ENCODE peak calls at places on chromosomes 5 and 9, in eight cellular contexts. U is pancreas, Q is NCI-H748 treated with DMSO at 0.1 percent for 48 hours, E is fibroblast of mammary gland, T is sigmoid colon, H is cortex of kidney, V is B cell, F is iPS DF 19.7. K is an unnamed sample.

GRCh38 chr9:9747787-9748186 is 865.0 kb downstream of the PTPRD start:
- DNase-seq in U (no peak), Q (no peak), E (peak), T (no peak), H (no peak), V (no peak), F (no peak), K (no peak)

GRCh38 chr9:133934512-133935221 is 57.5 kb downstream of the VAV2 start:
- DNase-seq in U (no peak), Q (no peak), E (peak), T (no peak), H (no peak), V (no peak), F (no peak), K (no peak)

GRCh38 chr9:132699926-132700325 is 29.7 kb downstream of the GTF3C4 start:
- DNase-seq in U (no peak), Q (no peak), E (peak), T (no peak), H (no peak), V (no peak), F (no peak), K (no peak)

GRCh38 chr9:83775932-83776331 is 41.6 kb downstream of the GKAP1 start:
- DNase-seq in U (no peak), Q (no peak), E (no peak), T (no peak), H (no peak), V (no peak), F (no peak), K (no peak)

GRCh38 chr9:131674425-131675421 is 65.2 kb downstream of the RAPGEF1 start:
- DNase-seq in U (no peak), Q (no peak), E (no peak), T (no peak), H (no peak), V (peak), F (no peak), K (no peak)

GRCh38 chr5:131277875-131278795 is 14.3 kb downstream of the CDC42SE2 start:
- DNase-seq in U (no peak), Q (no peak), E (no peak), T (no peak), H (no peak), V (peak), F (no peak), K (no peak)

GRCh38 chr5:98425626-98426025 is 347.8 kb upstream of the RGMB start:
- DNase-seq in U (no peak), Q (no peak), E (no peak), T (no peak), H (no peak), V (no peak), F (no peak), K (no peak)

GRCh38 chr5:84364043-84364442 is 20.6 kb downstream of the EDIL3 start:
- DNase-seq in U (no peak), Q (no peak), E (no peak), T (no peak), H (no peak), V (no peak), F (no peak), K (no peak)

GRCh38 chr5:138955013-138955660 is 80.0 kb upstream of the LRRTM2 start:
- DNase-seq in U (no peak), Q (peak), E (no peak), T (peak), H (no peak), V (no peak), F (no peak), K (peak)

GRCh38 chr9:7105095-7105494 is 347.3 kb downstream of the KDM4C start:
- DNase-seq in U (no peak), Q (no peak), E (no peak), T (no peak), H (no peak), V (no peak), F (no peak), K (no peak)

GRCh38 chr5:111278824-111279504 is 54.8 kb downstream of the CAMK4 start:
- DNase-seq in U (peak), Q (peak), E (peak), T (no peak), H (no peak), V (peak), F (peak), K (no peak)

K was measured in skeletal muscle cell.